ENCODE peak calls at places on chromosome 13, in eight cellular contexts. P is stomach, H is OCI-LY7, O is HEK293T, W is neural progenitor cell, N is myocyte, G is kidney, J is activated T-cell treated with anti-CD3 and anti-CD28 coated beads for 1 hour. X is an unnamed sample.

GRCh38 chr13:23711355-23711754 is 141.1 kb downstream of the TNFRSF19 start:
- DNase-seq in G (no peak), H (no peak), P (no peak), J (no peak), O (no peak), W (no peak), N (no peak), X (no peak)

GRCh38 chr13:74796126-74796643 is 662.0 kb upstream of the KLF12 start:
- DNase-seq in O (no peak), W (no peak), J (no peak), H (no peak), N (no peak), G (no peak), P (no peak), X (no peak)

GRCh38 chr13:27481766-27482165 is 31.4 kb upstream of the MTIF3 start:
- DNase-seq in H (peak), N (no peak), G (no peak), P (peak), W (peak), O (peak), J (no peak), X (no peak)

GRCh38 chr13:24784319-24784718 is 20.4 kb downstream of the RNF17 start:
- DNase-seq in H (no peak), W (no peak), P (no peak), G (no peak), O (no peak), N (no peak), J (no peak), X (no peak)

GRCh38 chr13:99281811-99282263 is 23.7 kb upstream of the GPR18 start:
- DNase-seq in P (peak), W (no peak), G (no peak), N (no peak), O (no peak), H (no peak), J (peak), X (peak)

GRCh38 chr13:98225036-98225940 is 48.2 kb upstream of the RNF113B start:
- DNase-seq in J (no peak), W (no peak), G (no peak), O (no peak), N (no peak), P (no peak), H (no peak), X (no peak)

GRCh38 chr13:109100705-109101104 is 471.3 kb downstream of the MYO16 start:
- DNase-seq in W (no peak), G (no peak), P (no peak), N (peak), O (no peak), H (no peak), J (no peak), X (no peak)

GRCh38 chr13:92671821-92672220 is 554.8 kb upstream of the GPC6 start:
- DNase-seq in J (no peak), P (no peak), N (no peak), H (no peak), G (no peak), O (no peak), W (no peak), X (no peak)

GRCh38 chr13:30818323-30818960 is 83.1 kb downstream of the ALOX5AP start:
- DNase-seq in H (no peak), W (no peak), J (no peak), G (no peak), P (no peak), N (peak), O (no peak), X (no peak)

GRCh38 chr13:21747456-21747855 is 76.6 kb downstream of the FGF9 start:
- DNase-seq in W (no peak), J (no peak), O (no peak), H (no peak), N (no peak), G (no peak), P (no peak), X (no peak)

GRCh38 chr13:38902551-38902950 is 88.1 kb downstream of the STOML3 start:
- DNase-seq in H (no peak), J (no peak), O (no peak), N (no peak), P (no peak), G (no peak), W (no peak), X (no peak)

GRCh38 chr13:113907637-113908617 is 44.1 kb upstream of the GAS6 start:
- DNase-seq in J (no peak), W (no peak), N (no peak), O (no peak), G (no peak), H (no peak), P (peak), X (peak)

GRCh38 chr13:67230774-67231480 is 791 bp upstream of the PCDH9 start:
- DNase-seq in W (peak), O (peak), G (peak), H (peak), P (peak), N (peak), J (no peak), X (peak)

GRCh38 chr13:46598140-46598819 is 45.3 kb downstream of the LRCH1 start:
- DNase-seq in H (peak), J (no peak), G (no peak), W (no peak), N (no peak), P (no peak), O (no peak), X (no peak)

GRCh38 chr13:39353988-39354387 is 249.0 kb downstream of the LHFPL6 start:
- DNase-seq in J (no peak), N (no peak), P (no peak), G (no peak), H (no peak), W (no peak), O (no peak), X (no peak)

GRCh38 chr13:23679214-23679613 is 109.0 kb downstream of the TNFRSF19 start:
- DNase-seq in H (no peak), J (no peak), G (no peak), O (no peak), N (no peak), W (no peak), P (no peak), X (no peak)

GRCh38 chr13:42875448-42876269 is 94.3 kb downstream of the FAM216B start:
- DNase-seq in G (no peak), W (peak), N (no peak), O (peak), J (no peak), H (no peak), P (no peak), X (no peak)

GRCh38 chr13:35479223-35479536 is 2.7 kb upstream of the MAB21L1 start:
- DNase-seq in W (peak), J (no peak), P (no peak), H (no peak), O (no peak), N (no peak), G (no peak), X (no peak)

GRCh38 chr13:25778302-25778701 is 273.5 kb downstream of the SHISA2 start:
- DNase-seq in H (peak), J (no peak), W (no peak), O (no peak), N (no peak), P (no peak), G (no peak), X (no peak)

GRCh38 chr13:45511310-45512147 is 46.8 kb downstream of the COG3 start:
- DNase-seq in G (no peak), O (peak), H (peak), N (peak), P (no peak), J (no peak), W (peak), X (no peak)

GRCh38 chr13:59834801-59835200 is 328.9 kb downstream of the DIAPH3 start:
- DNase-seq in N (peak), P (no peak), J (no peak), G (no peak), W (no peak), H (no peak), O (no peak), X (no peak)

GRCh38 chr13:94664889-94665288 is 47.5 kb downstream of the SOX21 start:
- DNase-seq in O (no peak), N (no peak), W (no peak), G (no peak), J (no peak), H (no peak), P (no peak), X (no peak)

GRCh38 chr13:50843256-50844043 is at the start of gene DLEU7:
- DNase-seq in J (no peak), N (no peak), W (peak), G (peak), O (no peak), H (no peak), P (no peak), X (no peak)

GRCh38 chr13:76000131-76000530 is 364.0 kb downstream of the LMO7 start:
- DNase-seq in N (no peak), H (no peak), W (no peak), O (no peak), P (no peak), G (no peak), J (no peak), X (no peak)

GRCh38 chr13:113291997-113292862 is 4.8 kb upstream of the LAMP1 start:
- DNase-seq in O (peak), G (no peak), W (peak), J (peak), H (no peak), P (no peak), N (peak), X (peak)

GRCh38 chr13:109146912-109147624 is 517.7 kb downstream of the MYO16 start:
- DNase-seq in N (peak), W (no peak), H (no peak), O (no peak), P (no peak), J (no peak), G (no peak), X (no peak)

GRCh38 chr13:112686987-112687386 is 2.9 kb upstream of the ATP11A start:
- DNase-seq in W (no peak), G (peak), O (no peak), J (no peak), N (peak), P (peak), H (no peak), X (no peak)

GRCh38 chr13:68304287-68304893 is 1074.3 kb upstream of the PCDH9 start:
- DNase-seq in P (no peak), J (no peak), G (no peak), H (peak), W (peak), N (peak), O (peak), X (no peak)

GRCh38 chr13:44317752-44318550 is 55.7 kb upstream of the SERP2 start:
- DNase-seq in O (no peak), N (peak), G (no peak), H (no peak), P (no peak), W (no peak), J (no peak), X (no peak)

GRCh38 chr13:33610471-33611015 is 207.4 kb upstream of the RFC3 start:
- DNase-seq in H (no peak), W (peak), N (peak), G (peak), O (no peak), J (peak), P (no peak), X (no peak)

GRCh38 chr13:28161370-28161769 is 23.0 kb downstream of the PAN3 start:
- DNase-seq in P (no peak), G (no peak), N (peak), W (peak), J (no peak), H (no peak), O (no peak), X (no peak)

GRCh38 chr13:112113355-112113754 is 46.4 kb downstream of the SOX1 start:
- DNase-seq in H (no peak), P (no peak), W (no peak), N (no peak), O (no peak), G (no peak), J (no peak), X (no peak)

X was measured in ureter.